ENCODE peak calls at places on chromosomes 11 and 22, in nine cellular contexts. One of them, this sample, is unnamed.

GRCh38 chr11:2769779-2770555 is 70.2 kb upstream of the KCNQ1OT1 start:
- DNase-seq in stomach: no peak
- DNase-seq in right lobe of liver: peak; percentile 16
- DNase-seq in neural crest cell: no peak
- DNase-seq in cardiac fibroblast: no peak
- DNase-seq in activated T-cell treated with anti-CD3 and anti-CD28 coated beads, Interleukin-2, amount 50 U/mL, for 72 hours: no peak
- DNase-seq in hypothalamus: no peak
- DNase-seq in posterior vena cava: peak; percentile 72
- DNase-seq in iPS-NIHi11: no peak
- DNase-seq in this sample: no peak

GRCh38 chr11:20362481-20362880 is 1.0 kb upstream of the HTATIP2 start:
- DNase-seq in neural crest cell: no peak
- DNase-seq in posterior vena cava: no peak
- DNase-seq in cardiac fibroblast: no peak
- DNase-seq in right lobe of liver: no peak
- DNase-seq in iPS-NIHi11: no peak
- DNase-seq in activated T-cell treated with anti-CD3 and anti-CD28 coated beads, Interleukin-2, amount 50 U/mL, for 72 hours: no peak
- DNase-seq in stomach: no peak
- DNase-seq in hypothalamus: no peak
- DNase-seq in this sample: no peak

GRCh38 chr22:31346733-31347250 is 646 bp upstream of the PATZ1 start:
- DNase-seq in activated T-cell treated with anti-CD3 and anti-CD28 coated beads, Interleukin-2, amount 50 U/mL, for 72 hours: peak; percentile 35
- DNase-seq in cardiac fibroblast: peak; percentile 53
- DNase-seq in right lobe of liver: peak; percentile 74
- DNase-seq in stomach: peak; percentile 63
- DNase-seq in neural crest cell: peak; percentile 61
- DNase-seq in posterior vena cava: peak; percentile 88
- DNase-seq in hypothalamus: no peak
- DNase-seq in iPS-NIHi11: no peak
- DNase-seq in this sample: no peak

GRCh38 chr11:65718964-65719492 is 1.6 kb downstream of the RNASEH2C start:
- DNase-seq in stomach: peak; percentile 43
- DNase-seq in neural crest cell: no peak
- DNase-seq in hypothalamus: no peak
- DNase-seq in iPS-NIHi11: no peak
- DNase-seq in posterior vena cava: no peak
- DNase-seq in activated T-cell treated with anti-CD3 and anti-CD28 coated beads, Interleukin-2, amount 50 U/mL, for 72 hours: no peak
- DNase-seq in right lobe of liver: peak; percentile 65
- DNase-seq in cardiac fibroblast: peak; percentile 37
- DNase-seq in this sample: no peak

GRCh38 chr11:36485296-36485870 is 24.7 kb downstream of the TRAF6 start:
- DNase-seq in neural crest cell: no peak
- DNase-seq in right lobe of liver: no peak
- DNase-seq in iPS-NIHi11: no peak
- DNase-seq in hypothalamus: no peak
- DNase-seq in posterior vena cava: no peak
- DNase-seq in stomach: no peak
- DNase-seq in activated T-cell treated with anti-CD3 and anti-CD28 coated beads, Interleukin-2, amount 50 U/mL, for 72 hours: no peak
- DNase-seq in cardiac fibroblast: no peak
- DNase-seq in this sample: no peak

GRCh38 chr11:77069336-77069968 is 2.7 kb downstream of the CAPN5 start:
- DNase-seq in iPS-NIHi11: no peak
- DNase-seq in right lobe of liver: no peak
- DNase-seq in stomach: no peak
- DNase-seq in cardiac fibroblast: no peak
- DNase-seq in posterior vena cava: peak; percentile 64
- DNase-seq in activated T-cell treated with anti-CD3 and anti-CD28 coated beads, Interleukin-2, amount 50 U/mL, for 72 hours: no peak
- DNase-seq in hypothalamus: no peak
- DNase-seq in neural crest cell: no peak
- DNase-seq in this sample: no peak

GRCh38 chr11:36098046-36098445 is 154.2 kb downstream of the LDLRAD3 start:
- DNase-seq in right lobe of liver: no peak
- DNase-seq in iPS-NIHi11: no peak
- DNase-seq in hypothalamus: no peak
- DNase-seq in stomach: no peak
- DNase-seq in activated T-cell treated with anti-CD3 and anti-CD28 coated beads, Interleukin-2, amount 50 U/mL, for 72 hours: no peak
- DNase-seq in cardiac fibroblast: peak; percentile 39
- DNase-seq in neural crest cell: no peak
- DNase-seq in posterior vena cava: no peak
- DNase-seq in this sample: no peak

GRCh38 chr11:88827018-88827676 is 238.6 kb downstream of the GRM5 start:
- DNase-seq in neural crest cell: no peak
- DNase-seq in posterior vena cava: no peak
- DNase-seq in activated T-cell treated with anti-CD3 and anti-CD28 coated beads, Interleukin-2, amount 50 U/mL, for 72 hours: no peak
- DNase-seq in right lobe of liver: no peak
- DNase-seq in cardiac fibroblast: no peak
- DNase-seq in hypothalamus: no peak
- DNase-seq in stomach: no peak
- DNase-seq in iPS-NIHi11: no peak
- DNase-seq in this sample: no peak

GRCh38 chr11:118343981-118344521 is at the start of gene CD3G:
- DNase-seq in hypothalamus: no peak
- DNase-seq in posterior vena cava: no peak
- DNase-seq in activated T-cell treated with anti-CD3 and anti-CD28 coated beads, Interleukin-2, amount 50 U/mL, for 72 hours: peak; percentile 82
- DNase-seq in neural crest cell: no peak
- DNase-seq in right lobe of liver: no peak
- DNase-seq in iPS-NIHi11: no peak
- DNase-seq in stomach: peak; percentile 26
- DNase-seq in cardiac fibroblast: no peak
- DNase-seq in this sample: no peak

GRCh38 chr11:23570828-23571227 is 710.6 kb upstream of the CCDC179 start:
- DNase-seq in hypothalamus: no peak
- DNase-seq in activated T-cell treated with anti-CD3 and anti-CD28 coated beads, Interleukin-2, amount 50 U/mL, for 72 hours: no peak
- DNase-seq in right lobe of liver: no peak
- DNase-seq in stomach: no peak
- DNase-seq in neural crest cell: no peak
- DNase-seq in iPS-NIHi11: no peak
- DNase-seq in posterior vena cava: no peak
- DNase-seq in cardiac fibroblast: peak; percentile 31
- DNase-seq in this sample: no peak

GRCh38 chr11:64802370-64803162 is 448 bp downstream of the MAP4K2 start:
- DNase-seq in posterior vena cava: no peak
- DNase-seq in iPS-NIHi11: no peak
- DNase-seq in activated T-cell treated with anti-CD3 and anti-CD28 coated beads, Interleukin-2, amount 50 U/mL, for 72 hours: no peak
- DNase-seq in neural crest cell: no peak
- DNase-seq in hypothalamus: no peak
- DNase-seq in cardiac fibroblast: no peak
- DNase-seq in stomach: no peak
- DNase-seq in right lobe of liver: no peak
- DNase-seq in this sample: no peak

GRCh38 chr11:113505541-113506375 is 30.6 kb upstream of the DRD2 start:
- DNase-seq in iPS-NIHi11: no peak
- DNase-seq in neural crest cell: peak; percentile 30
- DNase-seq in hypothalamus: no peak
- DNase-seq in activated T-cell treated with anti-CD3 and anti-CD28 coated beads, Interleukin-2, amount 50 U/mL, for 72 hours: no peak
- DNase-seq in posterior vena cava: no peak
- DNase-seq in stomach: no peak
- DNase-seq in right lobe of liver: no peak
- DNase-seq in cardiac fibroblast: peak; percentile 83
- DNase-seq in this sample: no peak

GRCh38 chr11:28461338-28461737 is 353.1 kb downstream of the METTL15 start:
- DNase-seq in activated T-cell treated with anti-CD3 and anti-CD28 coated beads, Interleukin-2, amount 50 U/mL, for 72 hours: no peak
- DNase-seq in iPS-NIHi11: no peak
- DNase-seq in posterior vena cava: no peak
- DNase-seq in neural crest cell: no peak
- DNase-seq in right lobe of liver: no peak
- DNase-seq in cardiac fibroblast: peak; percentile 86
- DNase-seq in hypothalamus: no peak
- DNase-seq in stomach: no peak
- DNase-seq in this sample: no peak

GRCh38 chr11:118887219-118887618 is 3.5 kb downstream of the CXCR5 start:
- DNase-seq in cardiac fibroblast: no peak
- DNase-seq in neural crest cell: no peak
- DNase-seq in right lobe of liver: no peak
- DNase-seq in activated T-cell treated with anti-CD3 and anti-CD28 coated beads, Interleukin-2, amount 50 U/mL, for 72 hours: no peak
- DNase-seq in stomach: no peak
- DNase-seq in iPS-NIHi11: no peak
- DNase-seq in hypothalamus: no peak
- DNase-seq in posterior vena cava: no peak
- DNase-seq in this sample: no peak